ENCODE peak calls at places on chromosomes 6 and 20, in ten cellular contexts. One of them, this sample, is unnamed.

GRCh38 chr20:37741560-37741959 is 47.7 kb downstream of the CTNNBL1 start:
- DNase-seq in cardiac fibroblast: no peak
- DNase-seq in K562: no peak
- DNase-seq in SJSA1: no peak
- DNase-seq in endodermal cell: no peak
- DNase-seq in mesenchymal stem cell: no peak
- DNase-seq in HCT116: no peak
- DNase-seq in IMR-90: peak
- DNase-seq in SK-N-MC: no peak
- DNase-seq in lower lobe of right lung: no peak
- DNase-seq in this sample: no peak

GRCh38 chr6:45818655-45819054 is 197.0 kb downstream of the CLIC5 start:
- DNase-seq in cardiac fibroblast: no peak
- DNase-seq in K562: no peak
- DNase-seq in SJSA1: no peak
- DNase-seq in endodermal cell: no peak
- DNase-seq in mesenchymal stem cell: no peak
- DNase-seq in HCT116: no peak
- DNase-seq in IMR-90: no peak
- DNase-seq in SK-N-MC: no peak
- DNase-seq in lower lobe of right lung: no peak
- DNase-seq in this sample: no peak

GRCh38 chr6:106778943-106779342 is 149.6 kb downstream of the QRSL1 start:
- DNase-seq in cardiac fibroblast: no peak
- DNase-seq in K562: no peak
- DNase-seq in SJSA1: no peak
- DNase-seq in endodermal cell: no peak
- DNase-seq in mesenchymal stem cell: no peak
- DNase-seq in HCT116: no peak
- DNase-seq in IMR-90: no peak
- DNase-seq in SK-N-MC: no peak
- DNase-seq in lower lobe of right lung: no peak
- DNase-seq in this sample: no peak

GRCh38 chr20:17912916-17913315 is 55.7 kb downstream of the SNX5 start:
- DNase-seq in cardiac fibroblast: no peak
- DNase-seq in K562: no peak
- DNase-seq in SJSA1: no peak
- DNase-seq in endodermal cell: no peak
- DNase-seq in mesenchymal stem cell: no peak
- DNase-seq in HCT116: no peak
- DNase-seq in IMR-90: peak
- DNase-seq in SK-N-MC: no peak
- DNase-seq in lower lobe of right lung: no peak
- DNase-seq in this sample: no peak

GRCh38 chr6:102300350-102300749 is 906.8 kb downstream of the GRIK2 start:
- DNase-seq in cardiac fibroblast: no peak
- DNase-seq in K562: no peak
- DNase-seq in SJSA1: no peak
- DNase-seq in endodermal cell: no peak
- DNase-seq in mesenchymal stem cell: no peak
- DNase-seq in HCT116: no peak
- DNase-seq in IMR-90: no peak
- DNase-seq in SK-N-MC: no peak
- DNase-seq in lower lobe of right lung: no peak
- DNase-seq in this sample: no peak

GRCh38 chr6:149480502-149481280 is 4.1 kb downstream of the ZC3H12D start:
- DNase-seq in cardiac fibroblast: no peak
- DNase-seq in K562: no peak
- DNase-seq in SJSA1: no peak
- DNase-seq in endodermal cell: no peak
- DNase-seq in mesenchymal stem cell: no peak
- DNase-seq in HCT116: no peak
- DNase-seq in IMR-90: no peak
- DNase-seq in SK-N-MC: no peak
- DNase-seq in lower lobe of right lung: no peak
- DNase-seq in this sample: no peak

GRCh38 chr6:115819506-115819905 is 241.2 kb downstream of the FRK start:
- DNase-seq in cardiac fibroblast: no peak
- DNase-seq in K562: no peak
- DNase-seq in SJSA1: no peak
- DNase-seq in endodermal cell: no peak
- DNase-seq in mesenchymal stem cell: no peak
- DNase-seq in HCT116: no peak
- DNase-seq in IMR-90: no peak
- DNase-seq in SK-N-MC: no peak
- DNase-seq in lower lobe of right lung: no peak
- DNase-seq in this sample: no peak

GRCh38 chr6:170100046-170100445 is 190.8 kb downstream of the DLL1 start:
- DNase-seq in cardiac fibroblast: no peak
- DNase-seq in K562: no peak
- DNase-seq in SJSA1: no peak
- DNase-seq in endodermal cell: peak
- DNase-seq in mesenchymal stem cell: no peak
- DNase-seq in HCT116: no peak
- DNase-seq in IMR-90: no peak
- DNase-seq in SK-N-MC: no peak
- DNase-seq in lower lobe of right lung: no peak
- DNase-seq in this sample: no peak

GRCh38 chr6:219641-220198 is 72.6 kb upstream of the DUSP22 start:
- DNase-seq in cardiac fibroblast: peak
- DNase-seq in K562: peak
- DNase-seq in SJSA1: no peak
- DNase-seq in endodermal cell: peak
- DNase-seq in mesenchymal stem cell: peak
- DNase-seq in HCT116: no peak
- DNase-seq in IMR-90: peak
- DNase-seq in SK-N-MC: no peak
- DNase-seq in lower lobe of right lung: peak
- DNase-seq in this sample: peak

GRCh38 chr20:62054451-62054953 is 11.2 kb downstream of the TAF4 start:
- DNase-seq in cardiac fibroblast: no peak
- DNase-seq in K562: peak
- DNase-seq in SJSA1: no peak
- DNase-seq in endodermal cell: no peak
- DNase-seq in mesenchymal stem cell: no peak
- DNase-seq in HCT116: no peak
- DNase-seq in IMR-90: no peak
- DNase-seq in SK-N-MC: no peak
- DNase-seq in lower lobe of right lung: no peak
- DNase-seq in this sample: no peak

GRCh38 chr6:105384004-105384403 is 18.9 kb downstream of the PREP start:
- DNase-seq in cardiac fibroblast: no peak
- DNase-seq in K562: peak
- DNase-seq in SJSA1: no peak
- DNase-seq in endodermal cell: no peak
- DNase-seq in mesenchymal stem cell: no peak
- DNase-seq in HCT116: peak
- DNase-seq in IMR-90: no peak
- DNase-seq in SK-N-MC: no peak
- DNase-seq in lower lobe of right lung: no peak
- DNase-seq in this sample: no peak

GRCh38 chr6:36514554-36515456 is 32.5 kb downstream of the STK38 start:
- DNase-seq in cardiac fibroblast: no peak
- DNase-seq in K562: no peak
- DNase-seq in SJSA1: no peak
- DNase-seq in endodermal cell: no peak
- DNase-seq in mesenchymal stem cell: no peak
- DNase-seq in HCT116: no peak
- DNase-seq in IMR-90: no peak
- DNase-seq in SK-N-MC: no peak
- DNase-seq in lower lobe of right lung: no peak
- DNase-seq in this sample: no peak

GRCh38 chr20:24629668-24630067 is 160.2 kb downstream of the SYNDIG1 start:
- DNase-seq in cardiac fibroblast: peak
- DNase-seq in K562: no peak
- DNase-seq in SJSA1: no peak
- DNase-seq in endodermal cell: peak
- DNase-seq in mesenchymal stem cell: peak
- DNase-seq in HCT116: no peak
- DNase-seq in IMR-90: no peak
- DNase-seq in SK-N-MC: peak
- DNase-seq in lower lobe of right lung: no peak
- DNase-seq in this sample: no peak

GRCh38 chr6:151087861-151088598 is 151.7 kb upstream of the AKAP12 start:
- DNase-seq in cardiac fibroblast: peak
- DNase-seq in K562: peak
- DNase-seq in SJSA1: no peak
- DNase-seq in endodermal cell: peak
- DNase-seq in mesenchymal stem cell: peak
- DNase-seq in HCT116: no peak
- DNase-seq in IMR-90: peak
- DNase-seq in SK-N-MC: peak
- DNase-seq in lower lobe of right lung: no peak
- DNase-seq in this sample: no peak

GRCh38 chr20:18971121-18971520 is 157.5 kb downstream of the SCP2D1 start:
- DNase-seq in cardiac fibroblast: no peak
- DNase-seq in K562: no peak
- DNase-seq in SJSA1: no peak
- DNase-seq in endodermal cell: no peak
- DNase-seq in mesenchymal stem cell: no peak
- DNase-seq in HCT116: no peak
- DNase-seq in IMR-90: no peak
- DNase-seq in SK-N-MC: no peak
- DNase-seq in lower lobe of right lung: no peak
- DNase-seq in this sample: no peak

GRCh38 chr6:118697554-118697953 is 46.2 kb upstream of the CEP85L start:
- DNase-seq in cardiac fibroblast: no peak
- DNase-seq in K562: no peak
- DNase-seq in SJSA1: no peak
- DNase-seq in endodermal cell: no peak
- DNase-seq in mesenchymal stem cell: no peak
- DNase-seq in HCT116: no peak
- DNase-seq in IMR-90: no peak
- DNase-seq in SK-N-MC: no peak
- DNase-seq in lower lobe of right lung: no peak
- DNase-seq in this sample: no peak

GRCh38 chr20:45339084-45339483 is 9.1 kb downstream of the SDC4 start:
- DNase-seq in cardiac fibroblast: no peak
- DNase-seq in K562: no peak
- DNase-seq in SJSA1: no peak
- DNase-seq in endodermal cell: no peak
- DNase-seq in mesenchymal stem cell: no peak
- DNase-seq in HCT116: no peak
- DNase-seq in IMR-90: no peak
- DNase-seq in SK-N-MC: no peak
- DNase-seq in lower lobe of right lung: no peak
- DNase-seq in this sample: no peak

GRCh38 chr20:1393507-1393882 is 641 bp upstream of the FKBP1A start:
- DNase-seq in cardiac fibroblast: no peak
- DNase-seq in K562: no peak
- DNase-seq in SJSA1: no peak
- DNase-seq in endodermal cell: no peak
- DNase-seq in mesenchymal stem cell: no peak
- DNase-seq in HCT116: no peak
- DNase-seq in IMR-90: no peak
- DNase-seq in SK-N-MC: no peak
- DNase-seq in lower lobe of right lung: no peak
- DNase-seq in this sample: no peak
- H3K4me3 ChIP-seq in cardiac fibroblast: peak
- H3K4me3 ChIP-seq in K562: peak
- H3K4me3 ChIP-seq in SJSA1: peak
- H3K4me3 ChIP-seq in endodermal cell: peak
- H3K4me3 ChIP-seq in mesenchymal stem cell: no peak
- H3K4me3 ChIP-seq in HCT116: peak
- H3K4me3 ChIP-seq in IMR-90: peak
- H3K4me3 ChIP-seq in SK-N-MC: peak
- H3K4me3 ChIP-seq in lower lobe of right lung: peak
- H3K4me3 ChIP-seq in this sample: peak

GRCh38 chr6:161618816-161619454 is 345.1 kb upstream of the AGPAT4 start:
- DNase-seq in cardiac fibroblast: peak
- DNase-seq in K562: no peak
- DNase-seq in SJSA1: peak
- DNase-seq in endodermal cell: peak
- DNase-seq in mesenchymal stem cell: no peak
- DNase-seq in HCT116: peak
- DNase-seq in IMR-90: no peak
- DNase-seq in SK-N-MC: no peak
- DNase-seq in lower lobe of right lung: no peak
- DNase-seq in this sample: peak
- H3K4me3 ChIP-seq in cardiac fibroblast: no peak
- H3K4me3 ChIP-seq in K562: no peak
- H3K4me3 ChIP-seq in SJSA1: no peak
- H3K4me3 ChIP-seq in endodermal cell: no peak
- H3K4me3 ChIP-seq in mesenchymal stem cell: no peak
- H3K4me3 ChIP-seq in HCT116: no peak
- H3K4me3 ChIP-seq in IMR-90: no peak
- H3K4me3 ChIP-seq in SK-N-MC: peak
- H3K4me3 ChIP-seq in lower lobe of right lung: no peak
- H3K4me3 ChIP-seq in this sample: no peak

DNA sequence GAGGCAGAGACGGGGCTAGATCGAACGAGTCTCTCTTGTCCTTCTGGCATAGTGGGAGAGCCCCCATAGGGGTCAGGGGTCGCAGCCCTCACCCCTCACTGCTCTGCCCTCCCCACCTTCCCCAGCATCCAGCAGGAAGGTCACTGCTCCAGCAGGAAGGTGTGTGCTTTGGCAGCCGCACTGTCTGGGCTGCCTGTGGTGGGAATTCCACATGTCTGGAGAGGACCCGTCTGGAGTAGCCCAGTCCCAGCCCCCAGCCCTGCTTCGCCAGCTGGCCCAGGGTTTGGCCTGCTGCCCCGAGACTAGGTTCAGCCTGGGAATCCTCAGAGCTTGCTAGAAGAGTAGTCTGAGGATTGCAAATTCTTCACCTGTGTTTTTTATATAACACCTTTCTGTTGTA is 2.5 kb upstream of the R3HDML start:
- DNase-seq in cardiac fibroblast: no peak
- DNase-seq in K562: peak
- DNase-seq in SJSA1: no peak
- DNase-seq in endodermal cell: no peak
- DNase-seq in mesenchymal stem cell: no peak
- DNase-seq in HCT116: no peak
- DNase-seq in IMR-90: no peak
- DNase-seq in SK-N-MC: no peak
- DNase-seq in lower lobe of right lung: no peak
- DNase-seq in this sample: no peak
- H3K4me3 ChIP-seq in cardiac fibroblast: no peak
- H3K4me3 ChIP-seq in K562: no peak
- H3K4me3 ChIP-seq in SJSA1: no peak
- H3K4me3 ChIP-seq in endodermal cell: no peak
- H3K4me3 ChIP-seq in mesenchymal stem cell: no peak
- H3K4me3 ChIP-seq in HCT116: no peak
- H3K4me3 ChIP-seq in IMR-90: no peak
- H3K4me3 ChIP-seq in SK-N-MC: no peak
- H3K4me3 ChIP-seq in lower lobe of right lung: no peak
- H3K4me3 ChIP-seq in this sample: no peak

DNA sequence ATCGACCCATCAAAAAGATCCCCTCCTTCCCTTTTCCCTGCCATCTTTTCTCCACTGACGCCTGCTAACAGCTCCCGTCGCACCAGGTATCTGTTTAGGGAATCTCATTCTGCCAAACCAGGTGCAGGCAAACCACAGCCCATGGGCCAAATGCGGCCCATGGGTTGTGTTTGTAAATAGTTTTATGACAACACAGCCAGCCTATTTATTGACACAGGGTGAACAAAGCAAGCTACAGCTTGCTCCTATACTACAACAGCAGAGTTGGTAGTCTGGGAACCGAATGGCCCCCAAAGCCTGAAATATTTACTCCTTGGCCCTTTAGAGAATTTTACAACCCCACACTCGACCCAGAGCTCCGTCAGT is 16.4 kb downstream of the NFATC2 start:
- DNase-seq in cardiac fibroblast: no peak
- DNase-seq in K562: no peak
- DNase-seq in SJSA1: no peak
- DNase-seq in endodermal cell: no peak
- DNase-seq in mesenchymal stem cell: no peak
- DNase-seq in HCT116: no peak
- DNase-seq in IMR-90: no peak
- DNase-seq in SK-N-MC: no peak
- DNase-seq in lower lobe of right lung: no peak
- DNase-seq in this sample: no peak
- H3K4me3 ChIP-seq in cardiac fibroblast: no peak
- H3K4me3 ChIP-seq in K562: no peak
- H3K4me3 ChIP-seq in SJSA1: no peak
- H3K4me3 ChIP-seq in endodermal cell: no peak
- H3K4me3 ChIP-seq in mesenchymal stem cell: no peak
- H3K4me3 ChIP-seq in HCT116: no peak
- H3K4me3 ChIP-seq in IMR-90: no peak
- H3K4me3 ChIP-seq in SK-N-MC: no peak
- H3K4me3 ChIP-seq in lower lobe of right lung: peak
- H3K4me3 ChIP-seq in this sample: no peak